ENCODE peak calls at places on chromosomes 7 and 10, in four cellular contexts. S is iPS DF 6.9, J is cardiac muscle cell, F is heart right ventricle. P is an unnamed sample.

GRCh38 chr7:115635367-115635766 is 395.2 kb downstream of the TFEC start:
- DNase-seq in S (no peak), J (no peak), F (no peak), P (peak; percentile 51)

GRCh38 chr10:3105166-3105565 is 37.8 kb downstream of the PFKP start:
- DNase-seq in S (no peak), J (no peak), F (no peak), P (no peak)

GRCh38 chr7:123615344-123615743 is 13.7 kb downstream of the ASB15 start:
- DNase-seq in S (no peak), J (peak; percentile 90), F (no peak), P (peak; percentile 91)

GRCh38 chr10:98778277-98778759 is 331.6 kb upstream of the HPS1 start:
- DNase-seq in S (no peak), J (no peak), F (no peak), P (no peak)

GRCh38 chr10:49274886-49275285 is 24.1 kb upstream of the C10orf71 start:
- DNase-seq in S (no peak), J (no peak), F (no peak), P (no peak)

GRCh38 chr10:107692072-107692471 is 527.6 kb upstream of the SORCS1 start:
- DNase-seq in S (no peak), J (no peak), F (no peak), P (no peak)

GRCh38 chr10:48636231-48636630 is 31.4 kb upstream of the ARHGAP22 start:
- DNase-seq in S (no peak), J (no peak), F (no peak), P (no peak)

GRCh38 chr10:45673074-45673628 is 579 bp upstream of the ZFAND4 start:
- DNase-seq in S (no peak), J (no peak), F (peak; percentile 23), P (peak; percentile 10)

GRCh38 chr10:87668324-87669054 is 8.8 kb downstream of the PAPSS2 start:
- DNase-seq in S (no peak), J (no peak), F (no peak), P (no peak)

GRCh38 chr7:92460510-92460909 is 13.2 kb downstream of the GATAD1 start:
- DNase-seq in S (no peak), J (no peak), F (no peak), P (no peak)

GRCh38 chr10:77619964-77620703 is 17.5 kb downstream of the KCNMA1 start:
- DNase-seq in S (no peak), J (no peak), F (no peak), P (no peak)

GRCh38 chr7:80833289-80834104 is 85.4 kb downstream of the SEMA3C start:
- DNase-seq in S (no peak), J (no peak), F (no peak), P (peak; percentile 48)

GRCh38 chr7:143171697-143172096 is 11.5 kb upstream of the TAS2R39 start:
- DNase-seq in S (no peak), J (no peak), F (no peak), P (peak; percentile 39)

GRCh38 chr10:20890009-20890408 is 7.1 kb downstream of the NEBL start:
- DNase-seq in S (no peak), J (peak; percentile 52), F (no peak), P (no peak)

GRCh38 chr10:49593998-49594397 is 16.1 kb upstream of the SLC18A3 start:
- DNase-seq in S (no peak), J (no peak), F (no peak), P (no peak)

GRCh38 chr7:157318015-157318706 is 18.6 kb upstream of the DNAJB6 start:
- DNase-seq in S (no peak), J (no peak), F (no peak), P (no peak)

GRCh38 chr10:72846225-72846624 is 47.3 kb upstream of the OIT3 start:
- DNase-seq in S (no peak), J (peak; percentile 58), F (no peak), P (peak; percentile 7)

GRCh38 chr7:80729586-80730320 is 91.3 kb downstream of the CD36 start:
- DNase-seq in S (no peak), J (peak; percentile 57), F (no peak), P (peak; percentile 91)

GRCh38 chr10:114271779-114272167 is 32.7 kb downstream of the VWA2 start:
- DNase-seq in S (no peak), J (peak; percentile 93), F (peak; percentile 57), P (peak; percentile 87)

GRCh38 chr7:108584211-108584610 is 14.5 kb downstream of the DNAJB9 start:
- DNase-seq in S (no peak), J (no peak), F (no peak), P (no peak)

GRCh38 chr10:50866317-50866716 is 19.1 kb downstream of the A1CF start:
- DNase-seq in S (no peak), J (no peak), F (no peak), P (no peak)

GRCh38 chr7:138864667-138865066 is 66.7 kb upstream of the ATP6V0A4 start:
- DNase-seq in S (no peak), J (peak; percentile 86), F (no peak), P (peak; percentile 90)

GRCh38 chr7:29564455-29565185 is 985 bp downstream of the PRR15 start:
- DNase-seq in S (no peak), J (peak; percentile 78), F (peak; percentile 32), P (peak; percentile 88)

GRCh38 chr7:157555308-157555707 is 218.5 kb downstream of the DNAJB6 start:
- DNase-seq in S (no peak), J (no peak), F (no peak), P (no peak)

GRCh38 chr7:145411066-145411465 is 575.2 kb upstream of the TPK1 start:
- DNase-seq in S (no peak), J (no peak), F (no peak), P (no peak)

GRCh38 chr10:6423004-6423403 is 157.1 kb downstream of the PRKCQ start:
- DNase-seq in S (no peak), J (no peak), F (no peak), P (no peak)

GRCh38 chr10:18665079-18665478 is 5.8 kb downstream of the ARL5B start:
- DNase-seq in S (no peak), J (no peak), F (no peak), P (no peak)
- H3K4me1 ChIP-seq in S (no peaks in the 10 kb centered on the region), J (peaks cover 22% of the 10 kb centered on the region), F (peaks cover 52% of the 10 kb centered on the region), P (peaks cover 22% of the 10 kb centered on the region)

DNA sequence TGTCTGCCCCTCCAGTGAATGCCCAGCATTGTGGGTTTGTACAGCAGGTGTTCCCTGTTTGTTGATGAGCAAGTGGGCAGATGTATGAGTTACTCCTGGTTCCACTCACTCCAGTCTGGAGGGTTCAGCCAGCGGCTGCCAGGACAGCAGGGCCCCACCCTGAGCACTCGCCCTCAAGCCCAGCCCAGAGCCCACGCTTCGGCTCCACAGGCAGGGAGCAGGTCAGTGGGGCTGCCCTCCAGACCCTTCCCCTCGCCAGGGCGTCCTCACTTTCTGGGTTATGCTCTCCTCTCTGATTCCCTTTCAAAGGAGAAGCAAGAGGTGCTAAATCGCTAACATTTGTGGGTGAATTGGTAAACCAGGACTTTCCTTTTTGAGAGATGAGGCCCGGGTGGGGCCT is 4.8 kb upstream of the VIPR2 start:
- DNase-seq in S (no peak), J (no peak), F (no peak), P (no peak)
- H3K9me3 ChIP-seq in S (no peaks in the 10 kb centered on the region), J (no peaks in the 10 kb centered on the region), F (no peaks in the 10 kb centered on the region), P (no peaks in the 10 kb centered on the region)

GRCh38 chr7:127413962-127414361 is 21.5 kb upstream of the ZNF800 start:
- DNase-seq in S (no peak), J (no peak), F (no peak), P (no peak)
- H3K4me1 ChIP-seq in S (no peaks in the 10 kb centered on the region), J (no peaks in the 10 kb centered on the region), F (no peaks in the 10 kb centered on the region), P (peaks cover 10% of the 10 kb centered on the region)

DNA sequence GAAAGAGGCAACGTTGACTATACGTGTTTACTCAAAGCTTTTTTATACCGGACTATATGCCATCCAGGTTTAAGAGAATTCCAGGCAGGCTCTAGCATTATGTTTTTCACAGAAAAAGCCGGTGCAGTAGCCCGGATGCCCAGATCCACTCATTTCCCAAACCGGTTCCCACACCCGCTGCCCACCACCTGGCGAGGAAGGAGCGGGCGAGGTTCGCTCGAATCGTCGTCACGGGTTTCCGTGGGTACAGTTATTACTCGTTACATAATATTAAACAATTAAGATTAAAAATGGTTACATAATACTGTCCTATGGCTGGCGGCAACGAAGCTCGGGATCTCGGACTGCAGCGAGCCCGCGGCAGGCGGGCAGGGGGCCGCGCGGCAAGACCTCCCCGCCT is 802 bp downstream of the GRB10 start:
- DNase-seq in S (no peak), J (no peak), F (no peak), P (no peak)
- H3K9me3 ChIP-seq in S (no peaks in the 10 kb centered on the region), J (no peaks in the 10 kb centered on the region), F (no peaks in the 10 kb centered on the region), P (no peaks in the 10 kb centered on the region)

GRCh38 chr10:79232864-79233263 is 114.4 kb upstream of the PPIF start:
- DNase-seq in S (no peak), J (no peak), F (no peak), P (no peak)
- H3K4me1 ChIP-seq in S (peaks cover 13% of the 10 kb centered on the region), J (peaks cover 11% of the 10 kb centered on the region), F (peaks cover 74% of the 10 kb centered on the region), P (peaks cover 28% of the 10 kb centered on the region)

DNA sequence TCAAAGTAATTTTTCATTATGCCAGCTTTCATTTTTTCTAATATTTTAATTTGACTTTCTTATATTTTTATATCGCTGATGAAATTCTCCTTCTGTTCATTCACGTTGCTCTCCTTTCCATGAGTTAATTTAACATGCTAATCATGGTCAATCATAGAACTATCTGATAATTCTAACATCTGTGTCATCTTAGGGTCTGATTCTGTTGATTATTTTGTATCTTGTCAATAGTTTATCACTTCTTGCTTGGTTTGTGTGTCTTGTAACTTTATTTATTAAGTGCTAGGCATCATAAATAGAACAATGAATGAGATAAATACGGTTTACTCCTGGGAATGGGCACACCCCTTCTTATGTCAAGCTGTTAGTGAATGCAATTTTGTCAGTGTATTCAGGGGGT is 11.0 kb downstream of the TCERG1L start:
- DNase-seq in S (no peak), J (no peak), F (no peak), P (no peak)
- H3K9me3 ChIP-seq in S (peaks cover 3% of the 10 kb centered on the region), J (no peaks in the 10 kb centered on the region), F (peaks cover 39% of the 10 kb centered on the region), P (peaks cover 30% of the 10 kb centered on the region)

GRCh38 chr10:35420827-35421552 is 84.7 kb downstream of the CCNY start:
- DNase-seq in S (no peak), J (no peak), F (no peak), P (no peak)
- H3K4me1 ChIP-seq in S (peaks cover 9% of the 10 kb centered on the region), J (peaks cover 41% of the 10 kb centered on the region), F (peaks cover 94% of the 10 kb centered on the region), P (peaks cover 66% of the 10 kb centered on the region)

GRCh38 chr7:159096736-159097581 is 47.7 kb downstream of the VIPR2 start:
- DNase-seq in S (no peak), J (no peak), F (peak; percentile 74), P (no peak)
- H3K9me3 ChIP-seq in S (no peaks in the 10 kb centered on the region), J (no peaks in the 10 kb centered on the region), F (no peaks in the 10 kb centered on the region), P (no peaks in the 10 kb centered on the region)

DNA sequence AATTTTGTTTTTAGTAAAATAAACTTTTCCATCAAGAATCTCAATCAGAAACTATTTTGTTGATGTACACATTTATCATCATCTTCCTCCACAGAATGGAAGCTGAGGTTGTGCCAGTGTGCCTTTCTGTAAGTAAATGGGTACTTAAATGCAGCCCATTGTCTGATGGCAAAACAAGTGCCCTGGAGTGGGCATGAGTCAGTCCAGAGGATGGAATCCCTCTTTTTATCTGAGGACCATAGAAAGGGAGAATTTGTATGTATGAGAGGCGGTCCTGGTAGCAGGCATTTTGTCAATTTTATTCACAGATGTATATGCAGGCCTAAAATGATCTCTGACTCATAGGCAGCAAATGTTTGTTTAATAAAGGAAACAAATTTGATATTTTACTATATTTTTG is 102.1 kb upstream of the MAGI2 start:
- DNase-seq in S (no peak), J (no peak), F (no peak), P (no peak)
- H3K4me1 ChIP-seq in S (no peaks in the 10 kb centered on the region), J (no peaks in the 10 kb centered on the region), F (no peaks in the 10 kb centered on the region), P (peaks cover 16% of the 10 kb centered on the region)